ENCODE peak calls at places on chromosomes 16 and 17, in five cellular contexts. One of them, this sample, is unnamed.

GRCh38 chr17:45413498-45413923 is 19.2 kb downstream of the ARHGAP27 start:
- DNase-seq in skeletal muscle cell: no peak
- DNase-seq in SHP77: no peak
- DNase-seq in kidney epithelial cell: no peak
- DNase-seq in mucosa of gallbladder: peak; percentile 83
- DNase-seq in this sample: no peak

GRCh38 chr17:58304735-58305486 is 23.7 kb downstream of the TSPOAP1 start:
- DNase-seq in skeletal muscle cell: no peak
- DNase-seq in SHP77: no peak
- DNase-seq in kidney epithelial cell: no peak
- DNase-seq in mucosa of gallbladder: peak; percentile 9
- DNase-seq in this sample: peak; percentile 33

GRCh38 chr17:80793421-80793820 is 198.2 kb upstream of the CHMP6 start:
- DNase-seq in skeletal muscle cell: no peak
- DNase-seq in SHP77: no peak
- DNase-seq in kidney epithelial cell: no peak
- DNase-seq in mucosa of gallbladder: no peak
- DNase-seq in this sample: no peak

GRCh38 chr17:75505640-75506039 is 9.7 kb downstream of the CASKIN2 start:
- DNase-seq in skeletal muscle cell: no peak
- DNase-seq in SHP77: no peak
- DNase-seq in kidney epithelial cell: no peak
- DNase-seq in mucosa of gallbladder: no peak
- DNase-seq in this sample: no peak

GRCh38 chr17:38453951-38454421 is 25.7 kb downstream of the ARHGAP23 start:
- DNase-seq in skeletal muscle cell: no peak
- DNase-seq in SHP77: peak; percentile 36
- DNase-seq in kidney epithelial cell: no peak
- DNase-seq in mucosa of gallbladder: no peak
- DNase-seq in this sample: no peak

GRCh38 chr16:1096164-1097082 is at the start of gene C1QTNF8:
- DNase-seq in skeletal muscle cell: no peak
- DNase-seq in SHP77: no peak
- DNase-seq in kidney epithelial cell: no peak
- DNase-seq in mucosa of gallbladder: no peak
- DNase-seq in this sample: no peak

GRCh38 chr16:4071686-4072561 is 44.3 kb downstream of the ADCY9 start:
- DNase-seq in skeletal muscle cell: no peak
- DNase-seq in SHP77: no peak
- DNase-seq in kidney epithelial cell: no peak
- DNase-seq in mucosa of gallbladder: no peak
- DNase-seq in this sample: no peak

GRCh38 chr16:89955001-89955685 is 6.6 kb downstream of the DEF8 start:
- DNase-seq in skeletal muscle cell: no peak
- DNase-seq in SHP77: no peak
- DNase-seq in kidney epithelial cell: no peak
- DNase-seq in mucosa of gallbladder: no peak
- DNase-seq in this sample: no peak

GRCh38 chr17:6667516-6667915 is 16.0 kb downstream of the C17orf100 start:
- DNase-seq in skeletal muscle cell: no peak
- DNase-seq in SHP77: no peak
- DNase-seq in kidney epithelial cell: no peak
- DNase-seq in mucosa of gallbladder: no peak
- DNase-seq in this sample: no peak

GRCh38 chr17:58092101-58092796 is 9.0 kb downstream of the DYNLL2 start:
- DNase-seq in skeletal muscle cell: no peak
- DNase-seq in SHP77: no peak
- DNase-seq in kidney epithelial cell: no peak
- DNase-seq in mucosa of gallbladder: no peak
- DNase-seq in this sample: no peak

GRCh38 chr16:75097941-75098897 is 18.4 kb downstream of the LDHD start:
- DNase-seq in skeletal muscle cell: no peak
- DNase-seq in SHP77: peak; percentile 79
- DNase-seq in kidney epithelial cell: no peak
- DNase-seq in mucosa of gallbladder: no peak
- DNase-seq in this sample: no peak

GRCh38 chr17:75970011-75970523 is 8.9 kb downstream of the ACOX1 start:
- DNase-seq in skeletal muscle cell: no peak
- DNase-seq in SHP77: no peak
- DNase-seq in kidney epithelial cell: no peak
- DNase-seq in mucosa of gallbladder: no peak
- DNase-seq in this sample: no peak

GRCh38 chr17:81004336-81005015 is 12.8 kb downstream of the CHMP6 start:
- DNase-seq in skeletal muscle cell: no peak
- DNase-seq in SHP77: no peak
- DNase-seq in kidney epithelial cell: no peak
- DNase-seq in mucosa of gallbladder: no peak
- DNase-seq in this sample: no peak

GRCh38 chr16:46713634-46714033 is 24.2 kb downstream of the ORC6 start:
- DNase-seq in skeletal muscle cell: no peak
- DNase-seq in SHP77: no peak
- DNase-seq in kidney epithelial cell: no peak
- DNase-seq in mucosa of gallbladder: no peak
- DNase-seq in this sample: no peak

GRCh38 chr17:74380086-74380958 is 13.0 kb downstream of the GPR142 start:
- DNase-seq in skeletal muscle cell: no peak
- DNase-seq in SHP77: no peak
- DNase-seq in kidney epithelial cell: no peak
- DNase-seq in mucosa of gallbladder: peak; percentile 36
- DNase-seq in this sample: no peak

GRCh38 chr17:77126519-77126918 is 14.2 kb upstream of the SEC14L1 start:
- DNase-seq in skeletal muscle cell: no peak
- DNase-seq in SHP77: peak; percentile 94
- DNase-seq in kidney epithelial cell: no peak
- DNase-seq in mucosa of gallbladder: peak; percentile 74
- DNase-seq in this sample: no peak

GRCh38 chr16:86191663-86192062 is 292.7 kb downstream of the IRF8 start:
- DNase-seq in skeletal muscle cell: no peak
- DNase-seq in SHP77: no peak
- DNase-seq in kidney epithelial cell: no peak
- DNase-seq in mucosa of gallbladder: no peak
- DNase-seq in this sample: no peak

GRCh38 chr17:7862692-7863437 is 5.1 kb downstream of the CYB5D1 start:
- DNase-seq in skeletal muscle cell: no peak
- DNase-seq in SHP77: peak; percentile 47
- DNase-seq in kidney epithelial cell: no peak
- DNase-seq in mucosa of gallbladder: no peak
- DNase-seq in this sample: no peak

GRCh38 chr17:65287040-65287439 is 149.9 kb downstream of the RGS9 start:
- DNase-seq in skeletal muscle cell: peak; percentile 15
- DNase-seq in SHP77: no peak
- DNase-seq in kidney epithelial cell: no peak
- DNase-seq in mucosa of gallbladder: no peak
- DNase-seq in this sample: no peak

GRCh38 chr17:5758651-5759050 is 174.3 kb upstream of the NLRP1 start:
- DNase-seq in skeletal muscle cell: no peak
- DNase-seq in SHP77: no peak
- DNase-seq in kidney epithelial cell: no peak
- DNase-seq in mucosa of gallbladder: no peak
- DNase-seq in this sample: no peak

GRCh38 chr16:2121853-2122252 is 13.8 kb downstream of the PKD1 start:
- DNase-seq in skeletal muscle cell: no peak
- DNase-seq in SHP77: no peak
- DNase-seq in kidney epithelial cell: no peak
- DNase-seq in mucosa of gallbladder: no peak
- DNase-seq in this sample: no peak

GRCh38 chr17:21042434-21043295 is at the start of gene USP22:
- DNase-seq in skeletal muscle cell: no peak
- DNase-seq in SHP77: no peak
- DNase-seq in kidney epithelial cell: no peak
- DNase-seq in mucosa of gallbladder: no peak
- DNase-seq in this sample: peak; percentile 96

GRCh38 chr16:80997139-80997798 is 9.4 kb downstream of the CMC2 start:
- DNase-seq in skeletal muscle cell: no peak
- DNase-seq in SHP77: no peak
- DNase-seq in kidney epithelial cell: no peak
- DNase-seq in mucosa of gallbladder: peak; percentile 13
- DNase-seq in this sample: no peak

GRCh38 chr16:8686031-8686621 is 11.7 kb downstream of the ABAT start:
- DNase-seq in skeletal muscle cell: no peak
- DNase-seq in SHP77: peak; percentile 29
- DNase-seq in kidney epithelial cell: no peak
- DNase-seq in mucosa of gallbladder: no peak
- DNase-seq in this sample: no peak

GRCh38 chr17:80227666-80228065 is 7.4 kb downstream of the SLC26A11 start:
- DNase-seq in skeletal muscle cell: no peak
- DNase-seq in SHP77: no peak
- DNase-seq in kidney epithelial cell: no peak
- DNase-seq in mucosa of gallbladder: no peak
- DNase-seq in this sample: no peak

GRCh38 chr16:13313351-13313750 is 412.0 kb downstream of the SHISA9 start:
- DNase-seq in skeletal muscle cell: peak; percentile 33
- DNase-seq in SHP77: no peak
- DNase-seq in kidney epithelial cell: no peak
- DNase-seq in mucosa of gallbladder: no peak
- DNase-seq in this sample: no peak

GRCh38 chr17:19372439-19372838 is 5.9 kb upstream of the MAPK7 start:
- DNase-seq in skeletal muscle cell: no peak
- DNase-seq in SHP77: no peak
- DNase-seq in kidney epithelial cell: no peak
- DNase-seq in mucosa of gallbladder: no peak
- DNase-seq in this sample: no peak

GRCh38 chr16:11108466-11108805 is 147.6 kb downstream of the SOCS1 start:
- DNase-seq in skeletal muscle cell: no peak
- DNase-seq in SHP77: no peak
- DNase-seq in kidney epithelial cell: no peak
- DNase-seq in mucosa of gallbladder: no peak
- DNase-seq in this sample: no peak

GRCh38 chr17:35713069-35713728 is 18.2 kb upstream of the RASL10B start:
- DNase-seq in skeletal muscle cell: peak; percentile 95
- DNase-seq in SHP77: no peak
- DNase-seq in kidney epithelial cell: peak; percentile 38
- DNase-seq in mucosa of gallbladder: peak; percentile 79
- DNase-seq in this sample: no peak

GRCh38 chr17:72556944-72557826 is 436.4 kb downstream of the SOX9 start:
- DNase-seq in skeletal muscle cell: no peak
- DNase-seq in SHP77: peak; percentile 72
- DNase-seq in kidney epithelial cell: peak; percentile 26
- DNase-seq in mucosa of gallbladder: peak; percentile 58
- DNase-seq in this sample: peak; percentile 60

GRCh38 chr17:43697937-43698336 is 36.2 kb upstream of the MEOX1 start:
- DNase-seq in skeletal muscle cell: no peak
- DNase-seq in SHP77: no peak
- DNase-seq in kidney epithelial cell: no peak
- DNase-seq in mucosa of gallbladder: no peak
- DNase-seq in this sample: no peak

GRCh38 chr17:27362909-27363308 is 69.0 kb downstream of the WSB1 start:
- DNase-seq in skeletal muscle cell: no peak
- DNase-seq in SHP77: no peak
- DNase-seq in kidney epithelial cell: no peak
- DNase-seq in mucosa of gallbladder: no peak
- DNase-seq in this sample: no peak

GRCh38 chr17:76132574-76133338 is 8.3 kb downstream of the FOXJ1 start:
- DNase-seq in skeletal muscle cell: no peak
- DNase-seq in SHP77: no peak
- DNase-seq in kidney epithelial cell: no peak
- DNase-seq in mucosa of gallbladder: peak; percentile 32
- DNase-seq in this sample: no peak

GRCh38 chr17:73096201-73096600 is 3.7 kb upstream of the SLC39A11 start:
- DNase-seq in skeletal muscle cell: no peak
- DNase-seq in SHP77: no peak
- DNase-seq in kidney epithelial cell: no peak
- DNase-seq in mucosa of gallbladder: no peak
- DNase-seq in this sample: no peak

This sample was measured in mesothelial cell of epicardium.